ENCODE peak calls at places on chromosomes 3 and 15, in six cellular contexts. F is K562, R is HepG2, I is GM12878, X is H1, U is GM12892. A is an unnamed sample.

GRCh38 chr3:48592519-48593087 is 2.5 kb downstream of the COL7A1 start:
- DNase-seq in F (peak), R (no peak), I (no peak), X (no peak), U (no peak), A (no peak)

GRCh38 chr15:98649621-98649995 is 1.3 kb downstream of the IGF1R start:
- DNase-seq in F (no peak), R (no peak), I (no peak), X (no peak), U (no peak), A (peak)

GRCh38 chr15:48565560-48566482 is 79.7 kb downstream of the FBN1 start:
- DNase-seq in F (no peak), R (no peak), I (no peak), X (no peak), U (no peak), A (no peak)

GRCh38 chr3:128735287-128735686 is 9.3 kb downstream of the RAB7A start:
- DNase-seq in F (no peak), R (no peak), I (no peak), X (no peak), U (no peak), A (no peak)

GRCh38 chr15:47473857-47474256 is 243.4 kb upstream of the SEMA6D start:
- DNase-seq in F (no peak), R (no peak), I (no peak), X (no peak), U (no peak), A (no peak)

GRCh38 chr3:81741214-81741613 is 20.2 kb downstream of the GBE1 start:
- DNase-seq in F (no peak), R (no peak), I (no peak), X (no peak), U (no peak), A (no peak)

GRCh38 chr15:69794643-69795461 is 302.9 kb downstream of the TLE3 start:
- DNase-seq in F (no peak), R (no peak), I (no peak), X (no peak), U (no peak), A (no peak)

GRCh38 chr3:59317386-59317785 is 267.6 kb upstream of the CFAP20DC start:
- DNase-seq in F (no peak), R (no peak), I (no peak), X (no peak), U (no peak), A (no peak)

GRCh38 chr15:98442379-98442833 is 205.9 kb upstream of the IGF1R start:
- DNase-seq in F (peak), R (peak), I (no peak), X (peak), U (no peak), A (peak)

GRCh38 chr15:71278989-71279756 is 163.9 kb downstream of the THSD4 start:
- DNase-seq in F (no peak), R (peak), I (no peak), X (no peak), U (no peak), A (no peak)

GRCh38 chr15:34726407-34727100 is 28.2 kb downstream of the GJD2 start:
- DNase-seq in F (no peak), R (no peak), I (no peak), X (peak), U (no peak), A (no peak)

GRCh38 chr3:170391108-170391507 is 27.6 kb upstream of the CLDN11 start:
- DNase-seq in F (no peak), R (no peak), I (no peak), X (no peak), U (no peak), A (no peak)

GRCh38 chr3:24145981-24146822 is 201.1 kb downstream of the NR1D2 start:
- DNase-seq in F (no peak), R (no peak), I (no peak), X (no peak), U (no peak), A (no peak)

GRCh38 chr15:43776101-43776717 is 557 bp downstream of the ELL3 start:
- DNase-seq in F (peak), R (no peak), I (peak), X (no peak), U (peak), A (peak)

GRCh38 chr3:85288257-85288656 is 329.5 kb downstream of the CADM2 start:
- DNase-seq in F (no peak), R (no peak), I (no peak), X (no peak), U (no peak), A (no peak)

GRCh38 chr3:145704020-145704419 is 457.0 kb downstream of the PLOD2 start:
- DNase-seq in F (no peak), R (no peak), I (no peak), X (no peak), U (no peak), A (no peak)

GRCh38 chr3:66410371-66410770 is 90.5 kb downstream of the LRIG1 start:
- DNase-seq in F (no peak), R (no peak), I (no peak), X (no peak), U (no peak), A (no peak)

GRCh38 chr3:48694610-48695051 is 8.9 kb upstream of the NCKIPSD start:
- DNase-seq in F (no peak), R (no peak), I (no peak), X (no peak), U (no peak), A (no peak)

GRCh38 chr15:101718896-101719295 is 5.4 kb downstream of the TARS3 start:
- DNase-seq in F (no peak), R (no peak), I (no peak), X (no peak), U (no peak), A (no peak)

GRCh38 chr3:12483364-12483763 is 916 bp upstream of the TSEN2 start:
- DNase-seq in F (peak), R (no peak), I (no peak), X (no peak), U (no peak), A (no peak)

GRCh38 chr3:174440350-174440716 is 418.8 kb upstream of the NAALADL2 start:
- DNase-seq in F (peak), R (no peak), I (no peak), X (no peak), U (no peak), A (no peak)

GRCh38 chr3:176514297-176514696 is 683.0 kb downstream of the TBL1XR1 start:
- DNase-seq in F (peak), R (peak), I (no peak), X (peak), U (no peak), A (no peak)

GRCh38 chr15:51403072-51403878 is 61.8 kb downstream of the GLDN start:
- DNase-seq in F (peak), R (peak), I (no peak), X (no peak), U (no peak), A (no peak)

GRCh38 chr3:191236635-191237034 is 37.6 kb downstream of the OSTN start:
- DNase-seq in F (no peak), R (no peak), I (no peak), X (no peak), U (no peak), A (no peak)

GRCh38 chr3:65946438-65946837 is 92.3 kb downstream of the MAGI1 start:
- DNase-seq in F (no peak), R (no peak), I (no peak), X (no peak), U (no peak), A (no peak)

GRCh38 chr3:22606938-22607337 is 596.2 kb upstream of the UBE2E2 start:
- DNase-seq in F (no peak), R (no peak), I (no peak), X (no peak), U (no peak), A (no peak)

GRCh38 chr15:100849021-100849831 is 30.4 kb upstream of the ALDH1A3 start:
- DNase-seq in F (peak), R (no peak), I (no peak), X (no peak), U (peak), A (peak)

DNA sequence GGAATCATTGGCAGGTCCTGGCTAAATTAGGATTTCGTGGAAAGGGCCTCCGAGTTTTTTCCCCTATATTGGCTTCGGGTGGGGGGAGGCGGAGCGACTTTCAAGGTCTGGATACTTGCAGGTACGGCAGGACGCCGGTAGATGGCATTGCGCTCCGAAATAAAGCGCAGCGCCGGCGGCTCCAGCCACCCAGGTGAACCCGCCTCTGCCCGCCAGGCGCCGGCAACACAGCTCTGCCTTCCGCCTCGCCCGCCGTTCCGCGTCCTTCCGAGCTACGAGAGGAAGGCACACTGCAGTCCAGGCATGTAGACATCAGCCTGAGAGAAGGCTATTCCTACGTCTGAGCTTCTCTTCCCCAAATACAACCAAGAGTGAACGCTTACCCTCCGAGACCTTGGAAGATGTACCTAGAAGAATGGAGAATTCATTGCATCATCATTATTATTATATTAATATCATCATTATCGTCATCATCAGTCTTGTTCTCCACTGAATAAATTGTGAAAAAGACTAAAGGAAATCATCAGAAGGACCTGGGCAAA is 514.1 kb downstream of the MECOM start:
- DNase-seq in F (peak), R (peak), I (peak), X (peak), U (peak), A (peak)
- TF ChIP-seq POLR2A in F (no peak), R (no peak), I (no peak), X (no peak), U (no peak), A (no peak)

GRCh38 chr15:28977377-28978010 is 91.7 kb downstream of the APBA2 start:
- DNase-seq in F (no peak), R (no peak), I (no peak), X (peak), U (no peak), A (no peak)
- TF ChIP-seq TAF1 in F (no peak), R (no peak), I (no peak), X (no peak), U (no peak), A (no peak)

GRCh38 chr15:80152896-80153876 is at the start of gene FAH:
- DNase-seq in F (peak), R (peak), I (no peak), X (no peak), U (no peak), A (no peak)
- TF ChIP-seq POLR2A in F (peak), R (peak), I (peak), X (no peak), U (peak), A (peak)

DNA sequence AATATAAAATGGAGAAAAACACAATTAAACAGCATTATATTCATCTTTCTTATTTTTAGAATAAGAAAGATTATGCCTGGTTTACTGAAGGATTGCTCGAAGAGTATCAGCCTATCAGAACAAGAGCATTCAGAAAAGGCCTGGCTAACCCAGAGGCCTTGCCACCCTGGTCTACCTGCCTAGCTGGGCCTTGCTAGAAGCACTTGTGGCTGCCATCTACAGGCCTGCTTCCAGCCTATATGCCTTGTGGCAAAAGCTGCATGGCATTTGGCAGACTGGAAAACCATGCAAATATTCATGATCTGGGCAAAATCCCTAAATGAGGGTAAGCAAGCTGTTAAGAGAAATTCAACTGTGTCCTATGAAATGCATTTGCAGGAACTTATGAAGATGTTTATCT is 9.3 kb upstream of the ATP13A4 start:
- DNase-seq in F (no peak), R (peak), I (no peak), X (no peak), U (no peak), A (no peak)
- TF ChIP-seq TAF1 in F (no peak), R (no peak), I (no peak), X (no peak), U (no peak), A (no peak)

DNA sequence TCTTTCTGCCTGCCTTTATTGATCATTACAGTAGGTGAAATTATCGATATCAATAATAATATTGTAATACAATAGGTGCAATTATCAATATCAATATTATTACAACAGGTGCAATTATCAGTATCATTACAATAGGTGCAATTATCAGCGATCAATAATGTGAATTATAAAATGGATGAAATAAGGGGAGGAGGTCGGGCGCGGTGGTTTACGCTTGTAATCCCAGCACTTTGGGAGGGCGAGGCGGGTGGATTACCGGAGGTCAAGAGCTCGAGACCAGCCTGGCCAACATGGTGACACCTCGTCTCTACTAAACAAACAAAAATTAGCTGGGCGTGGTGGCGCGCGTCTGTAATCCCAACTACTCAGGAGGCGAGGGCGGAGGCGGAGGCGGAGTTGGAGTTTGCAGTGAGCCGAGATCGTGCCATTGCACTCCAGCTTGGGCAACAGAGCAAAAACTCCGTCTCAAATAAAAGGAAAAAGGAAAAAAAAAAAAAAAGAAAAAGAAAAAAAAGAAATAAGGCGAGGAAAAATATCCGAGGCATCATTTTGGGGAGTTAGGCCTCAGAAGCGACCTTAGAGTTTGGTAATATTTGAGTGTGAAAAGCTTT is 611 bp upstream of the BNIP2 start:
- DNase-seq in F (peak), R (peak), I (no peak), X (peak), U (no peak), A (no peak)
- TF ChIP-seq POLR2A in F (no peak), R (no peak), I (no peak), X (no peak), U (no peak), A (no peak)

DNA sequence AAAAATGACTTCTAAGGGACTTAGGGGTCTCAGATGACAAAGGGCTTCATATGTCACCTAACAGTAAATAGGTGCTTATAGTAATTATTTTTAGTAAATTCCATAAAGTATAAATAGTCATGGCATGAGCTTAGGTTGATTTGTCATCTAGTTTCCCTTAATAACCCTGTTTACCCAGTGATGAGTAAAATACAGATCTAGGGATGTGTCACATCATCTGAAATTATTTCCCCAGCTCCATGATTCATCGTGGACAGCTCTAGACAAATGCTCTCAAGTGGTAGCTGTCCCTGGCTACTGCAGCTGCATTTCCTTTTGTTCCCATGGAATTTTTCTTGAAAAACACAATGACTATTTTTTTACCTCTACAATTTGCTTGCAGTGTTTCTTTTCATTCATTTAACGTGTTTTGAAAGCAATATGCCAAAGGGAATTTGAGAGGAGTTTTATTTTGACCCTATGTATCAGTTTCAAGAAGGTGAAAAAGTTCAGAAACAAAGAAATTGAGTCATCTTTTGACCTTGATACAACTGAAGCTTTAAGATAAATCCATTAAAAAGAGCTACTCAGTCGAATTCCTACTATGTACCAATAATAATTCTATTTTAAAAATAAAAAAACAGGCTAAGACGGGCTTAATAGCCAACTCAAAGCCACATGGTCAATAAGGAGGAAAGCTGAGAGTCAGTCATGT is 241.6 kb downstream of the KCNMB2 start:
- DNase-seq in F (no peak), R (no peak), I (no peak), X (no peak), U (no peak), A (no peak)
- TF ChIP-seq TAF1 in F (no peak), R (no peak), I (no peak), X (no peak), U (no peak), A (no peak)

GRCh38 chr3:124032351-124032880 is 40.5 kb upstream of the ROPN1 start:
- DNase-seq in F (peak), R (no peak), I (no peak), X (no peak), U (no peak), A (no peak)

GRCh38 chr3:124033360-124034015 is 41.6 kb upstream of the ROPN1 start:
- DNase-seq in F (no peak), R (no peak), I (no peak), X (no peak), U (no peak), A (no peak)

GRCh38 chr3:124034809-124035152 is 42.9 kb upstream of the ROPN1 start:
- DNase-seq in F (peak), R (no peak), I (no peak), X (no peak), U (no peak), A (no peak)

GRCh38 chr3:124034016-124034808 is 42.3 kb upstream of the ROPN1 start:
- DNase-seq in F (peak), R (no peak), I (no peak), X (no peak), U (no peak), A (peak)

GRCh38 chr3:124032881-124033359 is 41.0 kb upstream of the ROPN1 start:
- DNase-seq in F (peak), R (peak), I (no peak), X (peak), U (peak), A (peak)
- TF ChIP-seq POLR2A in F (no peak), R (no peak), I (no peak), X (peak), U (no peak), A (no peak)

DNA sequence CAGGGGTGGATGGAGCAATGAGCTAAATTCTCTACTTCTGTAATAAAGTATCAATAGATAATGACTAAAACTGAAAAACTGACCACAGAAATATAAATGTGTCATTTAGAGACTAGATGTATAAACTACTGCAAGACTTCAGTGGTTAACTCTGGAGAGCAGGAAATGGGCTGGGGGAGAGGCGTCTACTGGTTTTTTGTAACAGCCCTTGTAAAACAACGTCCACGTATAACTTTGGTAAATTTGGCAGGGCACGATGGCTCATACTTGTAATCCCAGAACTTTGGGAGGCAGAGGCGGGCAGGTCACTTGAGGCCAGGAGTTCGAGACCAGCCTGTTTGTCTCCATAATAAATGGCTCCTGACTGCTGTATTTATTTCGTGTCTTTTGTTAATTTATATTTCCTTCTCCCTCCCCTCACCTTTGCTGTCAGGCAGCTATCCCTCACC is 12.5 kb downstream of the RAB27A start:
- DNase-seq in F (no peak), R (no peak), I (peak), X (no peak), U (no peak), A (no peak)
- TF ChIP-seq TAF1 in F (no peak), R (no peak), I (no peak), X (no peak), U (no peak), A (no peak)

A was measured in GM12891.